ENCODE peak calls at places on chromosomes 12 and 14, in five cellular contexts. Q is HEK293T, K is HepG2, M is H1, U is GM12878. J is an unnamed sample.

GRCh38 chr14:58829594-58829993 is 191.8 kb downstream of the DACT1 start:
- DNase-seq in U (no peak), K (peak; percentile 49), Q (no peak), M (no peak), J (no peak)

GRCh38 chr14:65422093-65422834 is 9.7 kb downstream of the FUT8 start:
- DNase-seq in M (no peak), U (no peak), K (no peak), Q (no peak), J (no peak)

GRCh38 chr14:101068958-101069549 is 165.5 kb upstream of the RTL1 start:
- DNase-seq in K (no peak), M (no peak), U (no peak), Q (no peak), J (no peak)

GRCh38 chr12:109999983-110000505 is 814 bp downstream of the ANKRD13A start:
- DNase-seq in K (no peak), U (no peak), M (no peak), Q (no peak), J (no peak)

GRCh38 chr12:102539651-102540553 is 59.5 kb upstream of the IGF1 start:
- DNase-seq in U (no peak), M (no peak), K (peak; percentile 31), Q (no peak), J (peak; percentile 16)

GRCh38 chr12:68109444-68110217 is 49.9 kb downstream of the IFNG start:
- DNase-seq in Q (no peak), U (no peak), M (no peak), K (no peak), J (no peak)

GRCh38 chr12:105419606-105420005 is 89.1 kb downstream of the C12orf75 start:
- DNase-seq in M (no peak), K (no peak), Q (no peak), U (no peak), J (no peak)

GRCh38 chr12:46516933-46517578 is 144.5 kb upstream of the SLC38A2 start:
- DNase-seq in M (no peak), U (peak; percentile 85), K (no peak), Q (no peak), J (no peak)

GRCh38 chr12:25585021-25585523 is 32.0 kb upstream of the LMNTD1 start:
- DNase-seq in K (no peak), U (no peak), M (no peak), Q (no peak), J (no peak)

GRCh38 chr12:48903363-48903981 is 21.8 kb downstream of the FKBP11 start:
- DNase-seq in Q (no peak), M (no peak), K (no peak), U (no peak), J (no peak)

GRCh38 chr14:54362089-54362504 is 34.7 kb upstream of the CDKN3 start:
- DNase-seq in U (no peak), M (peak; percentile 80), K (no peak), Q (no peak), J (peak; percentile 86)

GRCh38 chr14:103362780-103363179 is 22.4 kb upstream of the MARK3 start:
- DNase-seq in Q (no peak), M (no peak), U (no peak), K (no peak), J (no peak)

GRCh38 chr14:99602788-99603415 is 1.1 kb downstream of the CCDC85C start:
- DNase-seq in M (no peak), U (no peak), K (no peak), Q (peak; percentile 22), J (no peak)

GRCh38 chr12:32549675-32550079 is 129.4 kb upstream of the DNM1L start:
- DNase-seq in U (no peak), K (no peak), M (no peak), Q (no peak), J (no peak)

GRCh38 chr14:50766338-50766886 is 64.5 kb downstream of the NIN start:
- DNase-seq in K (no peak), M (no peak), U (no peak), Q (no peak), J (no peak)

GRCh38 chr12:118986043-118986442 is 4.7 kb downstream of the SRRM4 start:
- DNase-seq in U (no peak), M (no peak), K (no peak), Q (no peak), J (no peak)

GRCh38 chr12:114274131-114274530 is 131.8 kb downstream of the TBX5 start:
- DNase-seq in M (no peak), Q (no peak), K (no peak), U (no peak), J (no peak)

GRCh38 chr12:102534899-102535298 is 54.5 kb upstream of the IGF1 start:
- DNase-seq in Q (no peak), M (no peak), K (no peak), U (no peak), J (no peak)

GRCh38 chr12:90261283-90261682 is 552.6 kb upstream of the ATP2B1 start:
- DNase-seq in U (no peak), Q (no peak), K (no peak), M (no peak), J (no peak)

DNA sequence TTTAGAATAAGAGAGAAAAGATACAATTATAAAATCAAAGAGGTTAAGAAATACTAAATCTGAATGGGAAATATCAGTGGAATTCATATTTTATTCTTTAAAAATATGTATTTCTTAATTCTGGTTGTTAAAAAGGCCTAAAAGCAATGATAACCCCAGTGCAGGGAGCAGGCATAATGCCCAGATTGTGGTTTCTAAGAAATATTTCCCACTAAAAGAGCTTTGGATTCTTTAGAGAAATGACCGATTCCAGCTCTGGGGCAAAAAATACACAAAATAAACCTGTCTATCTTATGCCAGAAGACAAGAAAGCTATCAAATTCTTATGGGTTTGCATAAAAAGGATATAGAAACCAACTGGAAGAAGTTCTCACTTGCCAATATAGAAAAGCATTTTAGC is 71.6 kb downstream of the PDE6H start:
- DNase-seq in K (no peak), M (no peak), Q (no peak), U (no peak), J (no peak)
- TF ChIP-seq SUZ12 in K (no peak), M (no peak), Q (no peak), U (no peak), J (no peak)

DNA sequence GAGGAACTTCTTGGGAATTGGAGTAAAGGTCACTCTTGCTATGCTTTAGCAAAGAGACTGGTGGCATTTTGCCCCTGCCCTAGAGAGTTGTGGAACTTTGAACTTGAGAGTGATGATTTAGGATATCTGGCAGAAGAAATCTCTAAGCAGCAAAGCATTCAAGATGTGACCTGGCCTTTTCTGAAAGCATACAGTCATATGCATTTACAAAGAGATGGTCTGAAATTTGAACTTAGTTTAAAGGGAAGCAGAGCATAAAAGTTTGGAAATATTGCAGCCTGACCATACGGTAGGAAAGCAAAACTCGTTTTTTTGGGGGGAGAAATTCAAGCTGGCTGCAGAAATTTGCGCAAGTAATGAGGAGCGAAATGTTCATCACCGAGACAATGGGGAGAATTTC is 60.9 kb downstream of the NUBPL start:
- DNase-seq in Q (no peak), K (no peak), M (no peak), U (no peak), J (no peak)
- TF ChIP-seq SUZ12 in Q (no peak), K (no peak), M (no peak), U (no peak), J (no peak)

DNA sequence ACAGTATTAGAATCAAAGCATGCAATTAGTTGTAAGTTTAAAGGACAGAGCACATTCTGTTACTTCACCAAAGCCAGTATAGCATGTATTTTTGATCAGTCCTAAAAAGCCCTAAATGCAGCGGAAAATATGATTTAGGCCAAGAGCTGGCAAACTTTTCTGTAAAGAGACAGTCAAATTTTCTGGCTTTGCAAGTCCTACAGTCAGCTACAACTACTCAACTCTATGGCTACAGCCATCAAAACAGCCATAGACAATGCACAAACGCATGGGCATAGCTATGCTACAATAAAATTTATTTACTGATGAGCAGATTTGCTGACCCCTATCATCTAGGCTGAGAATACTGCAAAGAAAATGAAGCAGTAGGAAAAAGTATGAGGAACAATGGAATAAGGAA is 52.9 kb downstream of the ATXN2 start:
- DNase-seq in U (no peak), Q (no peak), K (no peak), M (no peak), J (no peak)
- TF ChIP-seq SUZ12 in U (no peak), Q (no peak), K (no peak), M (no peak), J (no peak)

GRCh38 chr12:57090924-57091632 is 2.2 kb downstream of the NAB2 start:
- DNase-seq in Q (no peak), K (no peak), U (no peak), M (no peak), J (no peak)

GRCh38 chr12:57088442-57089258 is at the start of gene NAB2:
- DNase-seq in K (peak; percentile 95), M (no peak), Q (peak; percentile 85), U (peak; percentile 72), J (peak; percentile 74)

GRCh38 chr12:57089259-57090245 is 638 bp downstream of the NAB2 start:
- DNase-seq in K (no peak), U (no peak), M (no peak), Q (no peak), J (no peak)

GRCh38 chr12:57091633-57092528 is 3.0 kb downstream of the NAB2 start:
- DNase-seq in Q (no peak), M (no peak), U (no peak), K (no peak), J (no peak)

DNA sequence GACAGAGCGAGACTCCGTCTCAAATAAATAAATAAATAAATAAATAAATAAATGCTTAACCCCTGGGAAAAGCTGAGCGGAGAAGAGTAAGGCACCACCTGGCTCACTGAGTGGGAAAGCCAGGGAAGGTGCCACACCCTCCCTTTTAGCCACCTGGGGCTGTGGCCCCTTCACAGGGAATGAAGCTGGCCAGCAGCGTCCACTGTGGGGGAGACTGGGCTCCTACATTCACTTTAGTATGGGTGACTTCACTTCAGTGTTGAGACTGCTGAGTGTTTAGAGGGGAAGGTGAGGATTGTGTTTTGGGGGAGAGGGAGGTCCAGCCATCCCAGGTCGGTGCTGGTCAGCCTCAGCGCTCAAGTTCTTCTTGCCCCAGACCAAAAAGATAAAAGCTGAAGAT is 1.5 kb downstream of the NAB2 start:
- DNase-seq in Q (no peak), K (no peak), U (no peak), M (no peak), J (no peak)
- TF ChIP-seq SUZ12 in Q (no peak), K (no peak), U (no peak), M (no peak), J (no peak)

GRCh38 chr12:80684077-80684495 is 23.3 kb upstream of the MYF6 start:
- DNase-seq in U (no peak), M (peak; percentile 61), K (no peak), Q (no peak), J (no peak)

GRCh38 chr12:80679346-80680131 is 27.9 kb upstream of the MYF6 start:
- DNase-seq in U (no peak), K (no peak), Q (no peak), M (no peak), J (no peak)

GRCh38 chr12:80677994-80678393 is 29.4 kb upstream of the MYF6 start:
- DNase-seq in K (no peak), M (no peak), U (no peak), Q (no peak), J (no peak)

GRCh38 chr12:80681786-80682185 is 25.6 kb upstream of the MYF6 start:
- DNase-seq in M (no peak), Q (no peak), K (no peak), U (no peak), J (no peak)

GRCh38 chr12:80681287-80681686 is 26.1 kb upstream of the MYF6 start:
- DNase-seq in Q (no peak), M (no peak), U (no peak), K (no peak), J (no peak)
- TF ChIP-seq SUZ12 in Q (no peak), M (no peak), U (no peak), K (no peak), J (no peak)